ENCODE peak calls at places on chromosomes 12 and 14, in ten cellular contexts. C is testis, J is uterus, X is adrenal gland, N is IMR-90, B is prostate gland, Q is tibial nerve, Y is gastrocnemius medialis, K is stomach, D is breast epithelium. O is an unnamed sample.

GRCh38 chr12:40745386-40745785 is 53.1 kb downstream of the CNTN1 start:
- DNase-seq in Y (no peak), K (no peak), N (no peak), Q (no peak), B (no peak), D (no peak), X (no peak), C (no peak), J (no peak), O (no peak)

GRCh38 chr14:104421892-104422291 is 157.7 kb upstream of the C14orf180 start:
- DNase-seq in C (peak; percentile 8), Q (no peak), Y (no peak), K (no peak), D (no peak), N (no peak), B (no peak), X (no peak), J (no peak), O (no peak)

GRCh38 chr12:127944211-127944899 is 322.6 kb upstream of the TMEM132C start:
- DNase-seq in C (no peak), Y (no peak), Q (no peak), X (no peak), J (no peak), D (no peak), N (no peak), K (no peak), B (no peak), O (no peak)

GRCh38 chr12:124392991-124393790 is 98.3 kb downstream of the RFLNA start:
- DNase-seq in K (peak; percentile 95), Y (peak; percentile 97), N (peak; percentile 58), Q (peak; percentile 77), X (peak; percentile 96), C (peak; percentile 91), J (peak; percentile 88), B (peak; percentile 73), D (peak; percentile 84), O (peak; percentile 79)

GRCh38 chr14:77260631-77261030 is 10.4 kb downstream of the NGB start:
- DNase-seq in X (peak; percentile 71), Y (no peak), D (no peak), N (no peak), K (no peak), C (peak; percentile 40), B (no peak), Q (no peak), J (no peak), O (no peak)

GRCh38 chr12:96334502-96334901 is 65.7 kb downstream of the CDK17 start:
- DNase-seq in C (no peak), K (no peak), N (no peak), Y (no peak), B (no peak), Q (no peak), D (no peak), J (no peak), X (no peak), O (no peak)

GRCh38 chr14:100677152-100677924 is 49.4 kb upstream of the DLK1 start:
- DNase-seq in C (peak; percentile 54), Y (peak; percentile 28), Q (no peak), B (no peak), X (peak; percentile 84), N (no peak), D (no peak), K (no peak), J (peak; percentile 41), O (no peak)

GRCh38 chr12:59444932-59445331 is 150.9 kb upstream of the SLC16A7 start:
- DNase-seq in N (peak; percentile 15), Y (no peak), X (no peak), J (no peak), Q (no peak), D (no peak), K (no peak), B (no peak), C (no peak), O (no peak)

GRCh38 chr12:8630131-8630530 is 17.5 kb upstream of the AICDA start:
- DNase-seq in Y (no peak), D (no peak), Q (no peak), X (no peak), N (no peak), C (no peak), B (no peak), K (no peak), J (no peak), O (no peak)

GRCh38 chr12:69905801-69906200 is 80.8 kb downstream of the MYRFL start:
- DNase-seq in K (no peak), Y (no peak), X (no peak), N (no peak), D (no peak), C (no peak), J (no peak), B (no peak), Q (no peak), O (no peak)

GRCh38 chr12:92706594-92706993 is 3.8 kb downstream of the PLEKHG7 start:
- DNase-seq in Q (no peak), X (no peak), K (no peak), B (no peak), Y (no peak), D (no peak), C (no peak), J (no peak), N (no peak), O (no peak)

GRCh38 chr14:86865934-86866333 is 1127.0 kb downstream of the GALC start:
- DNase-seq in D (no peak), X (no peak), Q (no peak), K (no peak), J (no peak), Y (no peak), C (no peak), N (no peak), B (no peak), O (no peak)

GRCh38 chr14:73462078-73462715 is 3.9 kb upstream of the NUMB start:
- DNase-seq in Y (peak; percentile 21), K (peak; percentile 92), J (peak; percentile 27), C (peak; percentile 62), X (peak; percentile 88), Q (no peak), D (peak; percentile 64), N (peak; percentile 43), B (peak; percentile 90), O (no peak)
- TF ChIP-seq POLR2A in Y (no peak), K (no peak), J (no peak), C (no peak), X (no peak), Q (no peak), D (no peak), N (no peak), B (no peak), O (peak; percentile 75)

GRCh38 chr14:106459971-106460730 is 933.8 kb downstream of the TMEM121 start:
- DNase-seq in C (peak; percentile 82), B (no peak), D (no peak), K (no peak), N (no peak), Y (no peak), X (no peak), Q (no peak), J (no peak), O (peak; percentile 28)
- TF ChIP-seq CTCF in C (peak; percentile 56), B (no peak), D (no peak), K (no peak), N (no peak), Y (no peak), X (peak; percentile 15), Q (no peak), J (no peak), O (peak; percentile 35)

GRCh38 chr12:114976361-114976760 is 292.4 kb upstream of the TBX3 start:
- DNase-seq in X (no peak), Y (no peak), B (no peak), D (no peak), C (no peak), N (no peak), J (no peak), K (no peak), Q (no peak), O (no peak)
- H3K27ac ChIP-seq in X (no peak overlapping the region), Y (no peak overlapping the region), B (no peak overlapping the region), D (no peak overlapping the region), C (no peak overlapping the region), N (no peak overlapping the region), J (no peak overlapping the region), K (no peak overlapping the region), Q (no peak overlapping the region), O (no peak overlapping the region)

DNA sequence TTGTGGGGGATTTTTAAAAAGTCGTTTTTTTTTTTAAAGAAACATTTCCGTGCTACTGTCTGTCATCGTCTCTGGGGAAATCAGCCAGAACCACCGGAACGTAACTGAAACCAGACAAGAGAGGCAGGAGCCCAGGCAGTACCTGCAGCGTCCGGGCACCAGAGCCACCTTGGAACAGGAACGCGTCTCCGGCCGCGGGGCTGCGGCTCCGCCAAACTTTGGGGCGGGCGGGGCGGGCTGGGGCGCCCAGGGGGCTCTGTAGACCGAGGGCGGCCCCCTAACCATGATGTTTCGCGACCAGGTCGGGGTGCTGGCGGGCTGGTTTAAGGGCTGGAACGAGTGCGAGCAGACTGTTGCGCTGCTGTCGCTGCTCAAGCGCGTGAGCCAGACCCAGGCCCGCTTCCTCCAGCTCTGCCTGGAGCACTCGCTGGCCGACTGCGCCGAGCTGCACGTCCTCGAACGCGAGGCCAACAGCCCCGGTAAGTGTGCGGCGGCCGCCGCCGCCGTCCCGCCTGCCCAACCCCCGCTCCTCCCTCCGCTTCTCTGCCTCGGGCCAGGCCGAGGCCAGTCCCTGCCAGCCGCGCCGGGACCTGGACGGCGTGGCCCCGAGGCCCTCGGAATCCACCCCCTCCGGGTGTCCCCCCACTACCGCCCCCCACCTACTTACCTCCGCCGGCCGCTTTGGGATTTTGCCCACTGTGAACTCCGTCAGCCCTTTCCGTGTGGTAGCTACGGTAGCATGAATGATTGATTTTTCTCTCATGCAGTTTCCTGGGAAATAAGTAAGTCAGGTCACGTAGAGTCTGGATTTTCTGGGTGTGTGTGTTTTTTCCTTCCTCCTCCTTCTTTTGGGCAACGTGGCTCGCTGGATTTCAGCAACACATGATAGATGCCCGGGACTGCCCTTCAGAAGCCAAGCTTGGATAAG is 970 bp downstream of the SAMD4A start:
- DNase-seq in Y (peak; percentile 51), J (peak; percentile 55), K (peak; percentile 50), C (peak; percentile 51), D (no peak), N (no peak), Q (peak; percentile 17), B (peak; percentile 37), X (peak; percentile 78), O (peak; percentile 67)
- TF ChIP-seq POLR2A in Y (no peak), J (peak; percentile 21), K (no peak), C (no peak), D (no peak), N (no peak), Q (no peak), B (no peak), X (no peak), O (no peak)

DNA sequence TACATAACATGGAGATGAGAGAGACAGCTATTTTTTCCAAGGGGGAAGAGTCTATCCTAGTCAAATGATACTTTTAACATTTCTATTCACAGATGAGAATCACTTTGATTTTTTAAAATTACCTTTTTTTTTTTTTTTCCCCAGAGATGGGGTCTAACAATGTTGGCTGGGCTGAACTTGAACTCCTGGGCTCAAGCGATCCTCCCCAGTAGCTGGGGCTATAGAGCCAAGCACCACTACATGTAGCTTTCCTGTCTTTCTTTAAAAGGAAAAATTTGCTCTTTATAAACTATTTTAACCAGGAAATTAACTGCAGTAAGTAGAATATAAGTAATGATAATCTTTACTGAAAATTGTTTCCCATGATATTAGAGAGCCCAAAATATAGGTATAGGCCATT is 3.3 kb downstream of the PRICKLE1 start:
- DNase-seq in X (no peak), Q (no peak), Y (no peak), C (no peak), K (no peak), D (no peak), J (no peak), B (no peak), N (no peak), O (no peak)
- TF ChIP-seq CTCF in X (no peak), Q (peak; percentile 18), Y (no peak), C (no peak), K (no peak), D (no peak), J (no peak), B (no peak), N (peak; percentile 22), O (no peak)